ENCODE peak calls at places on chromosomes 16 and 17, in eight cellular contexts. C is HL-60, E is prostate gland, L is spleen, Z is GM12878, U is Panc1, X is GM23338, J is esophagus muscularis mucosa. M is an unnamed sample. For H3K27me3, the result is how much of the 10 kb centered on the place peaks cover.

GRCh38 chr17:4544135-4544651 is 11.0 kb downstream of the MYBBP1A start:
- DNase-seq in U (no peak), E (no peak), C (no peak), Z (no peak), X (no peak), J (no peak), L (no peak), M (no peak)

GRCh38 chr17:12089809-12090384 is 69.2 kb downstream of the MAP2K4 start:
- DNase-seq in Z (no peak), C (no peak), E (no peak), L (no peak), J (no peak), X (no peak), U (peak), M (no peak)

GRCh38 chr16:57613514-57613913 is 14.9 kb upstream of the ADGRG1 start:
- DNase-seq in L (peak), U (no peak), X (no peak), Z (no peak), J (no peak), E (no peak), C (no peak), M (no peak)

GRCh38 chr16:75567911-75568310 is 1.7 kb downstream of the GABARAPL2 start:
- DNase-seq in L (no peak), U (no peak), E (no peak), C (no peak), X (no peak), J (no peak), Z (no peak), M (no peak)

GRCh38 chr17:67891481-67892119 is 66.3 kb downstream of the BPTF start:
- DNase-seq in J (no peak), Z (no peak), E (peak), L (no peak), U (no peak), X (peak), C (no peak), M (no peak)

GRCh38 chr17:14143678-14144077 is 74.4 kb downstream of the COX10 start:
- DNase-seq in E (no peak), Z (no peak), J (no peak), U (no peak), C (no peak), L (no peak), X (no peak), M (no peak)

GRCh38 chr16:12815361-12815760 is 11.7 kb upstream of the CPPED1 start:
- DNase-seq in U (no peak), X (no peak), Z (no peak), E (no peak), C (no peak), J (no peak), L (no peak), M (no peak)

GRCh38 chr17:29400818-29401217 is 10.7 kb downstream of the TAOK1 start:
- DNase-seq in X (no peak), E (no peak), C (no peak), J (no peak), L (no peak), U (no peak), Z (no peak), M (no peak)

GRCh38 chr16:11796227-11797165 is 562 bp downstream of the ZC3H7A start:
- DNase-seq in L (peak), J (peak), E (peak), X (peak), C (peak), U (no peak), Z (no peak), M (peak)

GRCh38 chr17:66564992-66565465 is 262.6 kb downstream of the PRKCA start:
- DNase-seq in L (no peak), J (peak), X (peak), C (no peak), Z (no peak), U (no peak), E (no peak), M (no peak)

GRCh38 chr17:46160169-46160568 is 33.1 kb downstream of the KANSL1 start:
- DNase-seq in U (no peak), X (no peak), E (no peak), J (no peak), Z (no peak), L (no peak), C (no peak), M (no peak)

GRCh38 chr17:9313346-9313745 is 262.3 kb downstream of the STX8 start:
- DNase-seq in L (no peak), J (no peak), X (no peak), U (no peak), C (no peak), E (no peak), Z (no peak), M (no peak)

GRCh38 chr17:45013021-45013997 is 38.1 kb downstream of the DCAKD start:
- DNase-seq in J (no peak), Z (no peak), X (peak), E (no peak), U (no peak), C (no peak), L (no peak), M (no peak)

GRCh38 chr17:63250830-63251229 is 195.3 kb downstream of the CYB561 start:
- DNase-seq in E (no peak), L (no peak), Z (no peak), J (no peak), X (no peak), C (no peak), U (no peak), M (no peak)

GRCh38 chr17:7712111-7712771 is 5.3 kb upstream of the DNAH2 start:
- DNase-seq in L (no peak), U (no peak), C (no peak), Z (no peak), X (peak), E (no peak), J (no peak), M (no peak)

DNA sequence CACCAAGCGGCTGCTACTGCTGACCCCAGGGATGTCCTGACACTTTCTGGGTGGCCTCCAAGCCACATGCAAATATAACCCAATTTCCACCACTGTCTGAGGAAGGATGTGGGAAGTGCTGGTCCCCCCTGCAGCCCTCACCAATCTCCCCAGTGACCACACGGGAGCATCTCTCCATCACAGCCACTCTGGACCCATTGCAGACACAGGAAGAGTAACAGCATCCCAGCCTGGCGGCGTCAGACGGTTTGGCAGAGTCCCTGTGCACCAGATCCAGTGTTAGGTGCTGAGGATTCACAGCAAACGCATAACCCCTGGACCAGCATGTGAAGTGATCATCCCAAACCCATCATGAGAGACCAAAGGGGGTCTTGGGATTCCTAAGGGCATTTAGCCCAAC is 163.7 kb upstream of the TNRC6C start:
- DNase-seq in Z (no peak), U (no peak), J (no peak), X (no peak), C (no peak), E (no peak), L (peak), M (no peak)
- H3K27me3 ChIP-seq in Z (under half), U (under half), J (under half), X (under half), C (under half), E (under half), L (under half), M (under half)

GRCh38 chr17:56142325-56142724 is 10.9 kb upstream of the ANKFN1 start:
- DNase-seq in Z (no peak), J (no peak), X (no peak), U (no peak), L (no peak), C (no peak), E (no peak), M (no peak)
- TF ChIP-seq POLR2AphosphoS5 in Z (no peak), J (peak), X (no peak), U (no peak), L (no peak), C (no peak), E (peak), M (no peak)

DNA sequence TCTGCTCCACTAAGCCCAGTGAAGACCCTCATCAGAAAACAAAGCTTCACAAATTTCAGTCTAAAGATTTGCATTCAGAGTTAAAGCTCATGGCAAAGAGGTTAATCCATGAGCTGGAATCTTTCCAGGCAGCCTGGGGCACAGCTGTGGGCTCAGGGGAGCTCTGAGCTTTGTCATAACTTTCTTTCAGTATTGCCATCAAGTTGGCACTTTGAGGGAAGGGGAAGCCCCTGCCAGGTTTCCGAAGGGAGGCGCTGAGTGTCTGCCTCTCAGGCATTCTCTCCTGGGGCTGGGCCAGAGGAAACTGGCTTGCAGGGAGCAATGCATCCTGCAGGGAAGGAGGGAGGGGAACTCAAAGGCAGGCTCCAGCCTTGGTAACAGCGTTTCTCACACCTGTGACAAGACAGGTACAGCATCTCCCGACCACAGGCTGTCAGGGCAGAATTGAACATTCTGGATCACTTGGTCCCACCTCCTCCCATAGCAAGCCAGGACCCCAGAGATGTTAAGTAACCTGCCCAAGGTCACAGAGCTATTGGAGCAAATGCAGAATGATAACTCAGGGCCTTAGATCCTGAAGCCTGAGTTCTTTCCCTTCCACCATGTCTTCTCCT is 3.9 kb downstream of the LPO start:
- DNase-seq in C (no peak), X (peak), Z (no peak), J (peak), U (no peak), L (no peak), E (no peak), M (no peak)
- H3K27me3 ChIP-seq in C (under half), X (under half), Z (under half), J (under half), U (under half), L (under half), E (under half), M (under half)

GRCh38 chr16:85114909-85115567 is 2.8 kb upstream of the CIBAR2 start:
- DNase-seq in C (peak), U (peak), X (peak), L (peak), J (peak), Z (peak), E (peak), M (peak)
- TF ChIP-seq POLR2AphosphoS5 in C (no peak), U (no peak), X (no peak), L (peak), J (peak), Z (no peak), E (no peak), M (peak)

DNA sequence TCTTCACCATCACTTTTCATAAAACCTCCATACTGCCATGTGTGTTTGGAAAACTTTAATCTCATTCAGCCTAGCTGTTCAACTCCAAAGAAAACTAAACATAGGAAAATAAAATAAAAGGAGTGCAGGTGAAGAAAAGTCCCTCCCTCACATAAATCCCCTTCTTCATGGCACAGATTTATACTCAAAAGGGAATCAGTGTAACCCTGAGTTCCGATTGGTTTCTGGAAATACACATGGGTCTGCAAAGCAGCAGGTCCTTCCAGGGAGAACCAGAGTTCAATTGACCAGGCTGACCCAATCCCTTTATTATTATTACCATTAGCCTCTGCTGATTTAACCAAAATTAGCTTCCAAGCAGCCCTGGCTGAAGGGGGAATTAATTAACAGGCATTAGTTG is 8.9 kb upstream of the HOXB2 start:
- DNase-seq in Z (no peak), E (no peak), C (no peak), J (no peak), X (no peak), U (no peak), L (no peak), M (no peak)
- H3K27me3 ChIP-seq in Z (under half), E (under half), C (under half), J (under half), X (half or more), U (under half), L (under half), M (under half)

DNA sequence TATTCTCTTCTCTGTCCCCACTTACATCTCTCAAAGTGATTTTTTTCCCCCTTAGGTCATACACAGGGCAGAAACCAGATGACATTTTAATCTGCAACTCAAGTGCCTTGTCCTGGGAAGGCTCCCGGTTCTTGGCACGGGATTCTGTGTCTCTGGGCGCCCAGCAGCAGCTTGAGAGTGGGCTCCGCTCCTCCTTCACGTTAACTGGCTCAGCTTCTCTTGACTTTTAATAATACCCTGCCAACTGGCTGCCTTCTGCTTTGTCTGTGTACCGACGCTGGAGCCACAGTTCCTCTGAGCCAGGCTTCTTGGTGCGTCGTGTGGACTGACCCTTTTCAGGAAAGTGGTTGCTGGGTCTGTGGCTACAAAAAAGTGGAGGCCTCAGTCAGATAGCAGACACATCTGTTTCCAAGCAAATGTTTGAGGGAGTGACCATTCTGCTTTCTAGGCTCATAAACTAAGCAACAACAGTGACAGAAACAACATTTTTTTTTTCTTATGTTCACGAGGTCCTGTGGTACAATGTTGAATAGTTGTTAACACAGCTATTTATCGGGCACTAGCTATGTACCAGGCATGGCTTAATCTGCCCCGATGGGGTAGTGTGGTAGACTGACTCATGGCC is 64.9 kb downstream of the IRF8 start:
- DNase-seq in Z (no peak), C (no peak), X (no peak), U (no peak), E (peak), J (no peak), L (no peak), M (no peak)
- TF ChIP-seq POLR2AphosphoS5 in Z (no peak), C (no peak), X (no peak), U (no peak), E (no peak), J (no peak), L (no peak), M (no peak)

GRCh38 chr17:81807210-81807719 is 3.3 kb downstream of the GCGR start:
- DNase-seq in Z (no peak), C (no peak), X (no peak), E (no peak), L (no peak), J (no peak), U (no peak), M (no peak)
- H3K27me3 ChIP-seq in Z (under half), C (under half), X (under half), E (under half), L (under half), J (under half), U (under half), M (half or more)

GRCh38 chr17:6494239-6494941 is 50.1 kb downstream of the PIMREG start:
- DNase-seq in E (no peak), U (no peak), Z (no peak), L (peak), J (no peak), C (no peak), X (no peak), M (no peak)
- TF ChIP-seq POLR2AphosphoS5 in E (peak), U (no peak), Z (no peak), L (no peak), J (no peak), C (no peak), X (no peak), M (no peak)

GRCh38 chr17:72995008-72995656 is 97.4 kb downstream of the SLC39A11 start:
- DNase-seq in C (no peak), Z (no peak), X (no peak), U (no peak), J (no peak), E (no peak), L (no peak), M (no peak)
- H3K27me3 ChIP-seq in C (under half), Z (under half), X (under half), U (under half), J (under half), E (under half), L (under half), M (under half)

M was measured in breast epithelium.